ENCODE peak calls at places on chromosomes 6 and 20, in seven cellular contexts. G is stomach, T is transverse colon, A is sigmoid colon, U is spleen, L is esophagus muscularis mucosa, K is K562. P is an unnamed sample.

GRCh38 chr20:34473262-34473883 is 42.8 kb upstream of the DYNLRB1 start:
- DNase-seq in T (peak), A (no peak), G (no peak), K (peak), U (no peak), L (no peak), P (peak)

GRCh38 chr6:163249651-163250101 is 164.8 kb upstream of the QKI start:
- DNase-seq in T (no peak), A (no peak), L (peak), U (no peak), G (no peak), K (no peak), P (no peak)

GRCh38 chr6:47157653-47158219 is 115.6 kb upstream of the ADGRF1 start:
- DNase-seq in A (no peak), G (no peak), T (no peak), U (no peak), K (no peak), L (no peak), P (no peak)

GRCh38 chr6:41640436-41640835 is 2.2 kb downstream of the MDFI start:
- DNase-seq in A (peak), U (no peak), G (no peak), T (no peak), K (no peak), L (no peak), P (no peak)

GRCh38 chr6:85593438-85594196 is at the start of gene SNX14:
- DNase-seq in G (peak), A (peak), U (peak), L (peak), K (peak), T (peak), P (peak)

GRCh38 chr6:105095139-105095538 is 84.7 kb downstream of the POPDC3 start:
- DNase-seq in L (no peak), K (no peak), U (no peak), G (no peak), A (no peak), T (no peak), P (no peak)

GRCh38 chr20:23200914-23201313 is 114.8 kb upstream of the CD93 start:
- DNase-seq in T (peak), K (peak), G (peak), A (no peak), U (no peak), L (no peak), P (no peak)

GRCh38 chr6:150377211-150377781 is 8.5 kb downstream of the IYD start:
- DNase-seq in T (no peak), G (no peak), A (no peak), U (no peak), L (peak), K (no peak), P (no peak)

GRCh38 chr6:40906759-40907158 is 132.3 kb downstream of the UNC5CL start:
- DNase-seq in G (no peak), K (no peak), L (no peak), A (no peak), U (no peak), T (no peak), P (peak)

GRCh38 chr6:41427642-41428401 is 92.4 kb downstream of the NCR2 start:
- DNase-seq in T (peak), K (no peak), A (peak), G (peak), L (no peak), U (peak), P (no peak)

GRCh38 chr6:84340422-84340821 is 113.0 kb upstream of the CEP162 start:
- DNase-seq in T (no peak), A (no peak), G (no peak), L (no peak), K (no peak), U (no peak), P (no peak)

GRCh38 chr6:39452306-39452705 is 129.8 kb upstream of the KCNK16 start:
- DNase-seq in L (no peak), A (no peak), G (no peak), T (no peak), K (no peak), U (no peak), P (no peak)

GRCh38 chr20:25178563-25179438 is 16.7 kb upstream of the ENTPD6 start:
- DNase-seq in K (peak), G (peak), L (no peak), U (no peak), A (peak), T (no peak), P (peak)

DNA sequence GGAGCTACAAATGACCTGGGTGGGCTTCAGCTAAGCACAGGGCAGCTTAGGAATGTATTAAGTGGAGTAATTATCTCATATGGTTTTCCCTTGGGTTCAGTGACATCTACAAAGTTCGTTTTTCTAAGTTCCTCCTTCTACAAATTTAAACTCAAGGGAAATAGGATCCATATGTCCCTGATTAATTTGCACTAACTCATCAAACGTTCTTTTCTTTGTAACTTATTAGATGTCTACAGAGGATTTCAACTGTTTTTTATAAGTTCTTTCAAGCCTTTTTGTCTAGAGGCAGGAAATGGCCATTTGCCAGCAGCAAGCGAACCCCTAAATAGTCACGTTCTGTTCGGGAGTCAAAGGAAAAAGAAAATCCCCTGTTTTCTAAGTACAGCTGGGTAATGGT is 1060.3 kb downstream of the KIF16B start:
- DNase-seq in T (no peak), G (no peak), U (no peak), A (no peak), L (no peak), K (no peak), P (no peak)
- TF ChIP-seq POLR2AphosphoS5 in T (no peak), G (no peak), U (no peak), A (no peak), L (no peak), K (no peak), P (no peak)

DNA sequence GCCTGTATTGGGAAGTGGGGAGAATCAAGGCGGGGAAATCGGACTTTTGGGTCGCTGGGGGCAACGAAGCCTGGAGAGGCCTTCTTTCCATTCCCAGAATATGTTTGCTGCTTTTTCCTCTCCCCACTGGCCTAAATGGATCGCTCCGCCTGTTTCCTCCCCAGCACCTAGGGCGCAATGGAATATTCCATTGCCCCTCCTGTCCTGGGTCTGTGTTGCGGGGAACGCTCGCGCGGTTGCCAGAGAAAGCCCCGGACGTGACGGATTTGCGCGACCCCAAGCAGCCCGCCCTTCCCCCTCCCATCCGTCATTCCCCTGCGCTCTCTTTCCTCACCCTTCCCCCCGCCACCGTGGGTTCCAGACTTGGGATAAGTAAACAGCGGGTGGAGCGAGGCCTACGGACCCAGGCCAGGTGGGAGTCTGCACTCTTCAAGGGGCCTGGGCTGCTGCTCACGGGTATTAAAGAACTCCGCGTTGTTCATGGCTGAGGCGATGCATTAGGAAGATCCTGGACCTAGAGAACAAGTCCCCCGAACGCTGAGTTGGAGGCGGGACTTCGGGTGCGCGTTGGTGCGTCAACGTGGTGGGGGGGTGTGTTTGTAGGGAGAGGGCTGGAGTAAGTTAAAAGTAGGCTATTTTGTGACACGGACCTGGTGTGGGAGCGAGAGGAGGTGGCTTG is at the start of gene PPT2:
- DNase-seq in A (peak), G (peak), L (peak), T (peak), K (peak), U (peak), P (peak)
- TF ChIP-seq POLR2A in A (peak), G (no peak), L (peak), T (no peak), K (peak), U (no peak), P (peak)

GRCh38 chr20:46219920-46220319 is 88.4 kb downstream of the CDH22 start:
- DNase-seq in G (no peak), U (no peak), L (no peak), K (no peak), T (no peak), A (no peak), P (no peak)

GRCh38 chr20:46221271-46221670 is 87.0 kb downstream of the CDH22 start:
- DNase-seq in A (no peak), U (no peak), K (no peak), T (no peak), G (no peak), L (no peak), P (no peak)

GRCh38 chr20:46219190-46219589 is 89.1 kb downstream of the CDH22 start:
- DNase-seq in U (no peak), K (no peak), A (no peak), G (no peak), T (no peak), L (no peak), P (no peak)

GRCh38 chr20:46220808-46221207 is 87.5 kb downstream of the CDH22 start:
- DNase-seq in G (no peak), K (peak), T (no peak), U (no peak), A (no peak), L (no peak), P (no peak)

DNA sequence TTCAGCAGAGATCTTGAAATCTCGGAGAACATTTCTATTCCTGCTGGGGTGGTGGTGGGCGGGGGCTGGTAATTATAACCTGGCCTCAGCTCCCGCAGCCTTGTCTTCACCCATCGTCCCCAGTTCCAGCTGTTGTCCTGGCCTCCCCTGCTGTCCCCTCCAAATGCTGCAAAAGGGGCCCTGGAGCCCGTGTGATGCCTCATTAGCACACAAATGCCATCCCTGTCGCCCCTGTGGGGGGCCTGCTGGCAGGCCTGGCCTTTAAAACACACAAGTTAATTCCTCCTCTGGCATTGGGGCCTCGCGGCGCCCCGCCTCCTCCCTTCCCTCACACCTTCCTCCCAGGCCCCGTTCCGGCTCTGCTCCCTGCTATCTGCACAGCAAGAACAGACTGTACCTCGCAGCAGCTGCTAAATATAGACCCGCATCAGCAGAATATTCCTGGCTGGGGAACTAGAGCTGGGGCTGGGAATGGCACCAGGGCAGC is 85.7 kb downstream of the CDH22 start:
- DNase-seq in T (no peak), U (no peak), G (peak), L (no peak), A (no peak), K (no peak), P (no peak)
- TF ChIP-seq POLR2AphosphoS5 in T (no peak), U (no peak), G (peak), L (peak), A (no peak), K (no peak), P (no peak)

DNA sequence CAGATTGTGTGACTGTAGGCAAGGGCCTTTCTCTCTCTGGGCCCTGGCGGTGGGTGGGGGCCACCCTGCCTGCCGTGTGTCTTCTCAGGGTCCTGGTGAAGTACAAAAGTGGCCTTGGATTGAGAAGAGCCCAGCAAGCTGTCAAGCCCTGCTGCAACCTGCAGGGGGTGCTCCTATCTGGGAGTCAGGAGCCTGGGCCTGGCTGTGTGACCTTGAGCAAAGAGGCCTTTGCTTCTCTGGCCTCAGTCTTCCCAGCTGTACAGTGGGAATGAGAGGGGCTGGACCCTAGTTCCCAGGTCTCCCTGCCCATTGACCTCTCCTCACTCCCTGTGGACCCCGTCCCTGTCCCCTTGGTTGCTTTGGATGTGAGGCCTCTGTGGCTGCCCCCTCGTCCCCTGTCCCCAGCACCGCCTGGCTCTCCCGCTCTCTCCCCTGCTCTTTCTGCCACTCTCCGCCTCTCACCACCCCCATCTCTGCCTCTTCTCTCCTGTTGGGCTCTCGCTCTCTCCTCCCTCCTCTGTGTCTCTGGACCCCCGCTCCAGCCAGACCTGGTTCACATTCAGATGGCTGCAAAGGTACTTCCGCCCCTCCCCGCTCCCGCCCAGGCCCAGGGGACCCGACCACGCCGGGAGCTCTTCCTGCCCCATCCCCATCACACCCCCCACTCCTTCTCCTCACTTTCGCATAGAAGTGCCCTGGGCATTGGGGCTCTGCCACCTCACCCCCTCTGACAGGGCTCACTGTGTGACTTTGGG is 46.7 kb downstream of the SRC start:
- DNase-seq in A (no peak), U (peak), T (no peak), L (no peak), G (no peak), K (peak), P (no peak)
- TF ChIP-seq POLR2A in A (no peak), U (no peak), T (no peak), L (no peak), G (no peak), K (no peak), P (no peak)

DNA sequence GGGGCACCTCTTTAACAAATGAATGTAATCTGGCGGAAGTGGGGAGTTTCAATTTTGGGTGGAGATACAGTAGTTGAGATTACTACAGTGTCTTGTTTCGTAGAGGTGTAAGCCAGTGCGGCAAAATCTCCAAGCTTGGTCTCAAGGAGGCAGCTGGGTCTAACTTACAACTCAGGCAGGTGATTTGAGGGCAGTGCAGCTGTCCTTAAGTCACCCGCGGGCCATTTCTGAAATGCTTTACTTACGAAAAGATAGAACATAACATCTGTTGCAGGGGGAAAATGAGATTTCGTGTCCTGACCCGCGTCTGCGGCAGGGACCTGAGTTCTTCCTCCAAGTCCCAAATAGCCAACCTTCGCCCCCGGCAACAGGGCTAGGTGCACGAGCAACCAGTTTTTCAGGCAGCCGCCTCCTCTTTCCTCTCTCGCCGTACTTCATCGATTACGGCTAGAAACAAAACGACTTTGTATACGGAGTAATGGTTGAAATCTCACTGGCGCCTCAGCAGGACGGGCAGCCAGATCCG is 506 bp upstream of the SMIM13 start:
- DNase-seq in K (no peak), A (no peak), T (peak), G (no peak), U (no peak), L (no peak), P (no peak)
- TF ChIP-seq POLR2AphosphoS5 in K (no peak), A (no peak), T (no peak), G (no peak), U (no peak), L (no peak), P (no peak)

DNA sequence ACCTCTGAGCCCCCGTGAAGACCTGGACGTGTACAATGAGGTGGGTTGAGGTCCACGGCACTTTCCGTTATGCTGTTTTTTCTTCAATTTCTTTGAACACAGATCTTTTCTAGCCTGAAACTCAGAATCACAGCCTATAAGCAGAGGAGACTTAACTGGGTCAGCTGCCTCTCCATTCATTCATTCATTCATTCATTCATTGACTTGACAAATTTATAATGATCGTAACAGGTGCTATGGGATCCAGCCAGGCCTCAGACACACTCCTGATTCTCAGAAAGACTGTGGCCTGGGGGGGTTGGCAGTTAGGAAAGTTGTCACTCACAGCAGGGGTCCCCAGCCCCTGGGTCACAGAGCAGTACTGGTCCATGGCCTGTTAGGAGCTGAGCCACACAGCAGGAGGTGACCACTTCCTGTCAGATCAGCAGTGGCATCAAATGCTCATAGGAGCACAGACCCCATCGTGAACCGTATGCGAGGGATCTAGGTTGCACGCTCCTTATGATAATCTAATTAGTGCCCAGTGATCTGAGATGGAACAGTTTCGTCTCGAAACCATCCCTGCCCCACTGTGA is 38.6 kb upstream of the IRF4 start:
- DNase-seq in L (no peak), K (no peak), T (no peak), U (no peak), A (peak), G (no peak), P (no peak)
- TF ChIP-seq POLR2A in L (no peak), K (no peak), T (no peak), U (no peak), A (no peak), G (no peak), P (no peak)

GRCh38 chr6:7058250-7058923 is 49.4 kb upstream of the RREB1 start:
- DNase-seq in A (no peak), U (no peak), T (peak), K (peak), L (no peak), G (peak), P (no peak)
- TF ChIP-seq POLR2AphosphoS5 in A (no peak), U (no peak), T (peak), K (peak), L (no peak), G (peak), P (no peak)

GRCh38 chr6:30902709-30903108 is 5.3 kb upstream of the GTF2H4 start:
- DNase-seq in L (no peak), T (no peak), G (no peak), A (no peak), K (no peak), U (no peak), P (no peak)

GRCh38 chr6:30912746-30913520 is 1.1 kb upstream of the VARS2 start:
- DNase-seq in A (no peak), G (no peak), U (no peak), L (no peak), T (no peak), K (no peak), P (no peak)

GRCh38 chr6:30903236-30903635 is 4.8 kb upstream of the GTF2H4 start:
- DNase-seq in G (no peak), A (no peak), L (no peak), K (no peak), U (no peak), T (no peak), P (no peak)

GRCh38 chr6:30908700-30909099 is 693 bp downstream of the GTF2H4 start:
- DNase-seq in L (no peak), U (no peak), T (no peak), G (no peak), A (no peak), K (no peak), P (no peak)

GRCh38 chr6:30907758-30908591 is at the start of gene GTF2H4:
- DNase-seq in A (peak), G (peak), L (peak), T (peak), U (peak), K (peak), P (peak)
- TF ChIP-seq POLR2A in A (no peak), G (no peak), L (no peak), T (no peak), U (no peak), K (peak), P (no peak)